ENCODE peak calls at places on chromosome 15, in nine cellular contexts. One of them, this sample, is unnamed.

GRCh38 chr15:38530113-38530512 is 34.5 kb downstream of the RASGRP1 start:
- DNase-seq in breast epithelium: no peak
- DNase-seq in foreskin keratinocyte: no peak
- DNase-seq in fibroblast of the aortic adventitia: peak
- DNase-seq in cardiac fibroblast: peak
- DNase-seq in fibroblast of pulmonary artery: no peak
- DNase-seq in IMR-90: no peak
- DNase-seq in heart right ventricle: no peak
- DNase-seq in Panc1: no peak
- DNase-seq in this sample: no peak

GRCh38 chr15:70762469-70763119 is 764 bp downstream of the UACA start:
- DNase-seq in IMR-90: peak
- DNase-seq in fibroblast of the aortic adventitia: peak
- DNase-seq in foreskin keratinocyte: no peak
- DNase-seq in heart right ventricle: peak
- DNase-seq in breast epithelium: peak
- DNase-seq in cardiac fibroblast: peak
- DNase-seq in fibroblast of pulmonary artery: peak
- DNase-seq in Panc1: no peak
- DNase-seq in this sample: peak

GRCh38 chr15:56587686-56588085 is 122.7 kb upstream of the MNS1 start:
- DNase-seq in heart right ventricle: no peak
- DNase-seq in breast epithelium: no peak
- DNase-seq in Panc1: no peak
- DNase-seq in foreskin keratinocyte: no peak
- DNase-seq in fibroblast of pulmonary artery: no peak
- DNase-seq in IMR-90: peak
- DNase-seq in fibroblast of the aortic adventitia: no peak
- DNase-seq in cardiac fibroblast: no peak
- DNase-seq in this sample: no peak

GRCh38 chr15:63971427-63971805 is 74.9 kb downstream of the DAPK2 start:
- DNase-seq in Panc1: no peak
- DNase-seq in cardiac fibroblast: no peak
- DNase-seq in foreskin keratinocyte: no peak
- DNase-seq in IMR-90: no peak
- DNase-seq in heart right ventricle: no peak
- DNase-seq in fibroblast of the aortic adventitia: no peak
- DNase-seq in breast epithelium: no peak
- DNase-seq in fibroblast of pulmonary artery: no peak
- DNase-seq in this sample: peak

GRCh38 chr15:58734859-58735258 is 14.6 kb downstream of the ADAM10 start:
- DNase-seq in breast epithelium: no peak
- DNase-seq in foreskin keratinocyte: no peak
- DNase-seq in fibroblast of pulmonary artery: no peak
- DNase-seq in IMR-90: no peak
- DNase-seq in cardiac fibroblast: no peak
- DNase-seq in heart right ventricle: no peak
- DNase-seq in fibroblast of the aortic adventitia: no peak
- DNase-seq in Panc1: no peak
- DNase-seq in this sample: no peak

GRCh38 chr15:55334997-55335396 is 16.0 kb downstream of the PIGB start:
- DNase-seq in cardiac fibroblast: peak
- DNase-seq in heart right ventricle: no peak
- DNase-seq in IMR-90: peak
- DNase-seq in fibroblast of pulmonary artery: peak
- DNase-seq in fibroblast of the aortic adventitia: peak
- DNase-seq in foreskin keratinocyte: peak
- DNase-seq in breast epithelium: no peak
- DNase-seq in Panc1: no peak
- DNase-seq in this sample: no peak

GRCh38 chr15:55108858-55109518 is 87.8 kb downstream of the RSL24D1 start:
- DNase-seq in breast epithelium: peak
- DNase-seq in heart right ventricle: peak
- DNase-seq in IMR-90: peak
- DNase-seq in fibroblast of pulmonary artery: peak
- DNase-seq in cardiac fibroblast: peak
- DNase-seq in fibroblast of the aortic adventitia: peak
- DNase-seq in Panc1: peak
- DNase-seq in foreskin keratinocyte: peak
- DNase-seq in this sample: peak

GRCh38 chr15:64597469-64597806 is 137.1 kb downstream of the ZNF609 start:
- DNase-seq in heart right ventricle: no peak
- DNase-seq in fibroblast of the aortic adventitia: no peak
- DNase-seq in Panc1: no peak
- DNase-seq in IMR-90: no peak
- DNase-seq in foreskin keratinocyte: no peak
- DNase-seq in cardiac fibroblast: no peak
- DNase-seq in breast epithelium: no peak
- DNase-seq in fibroblast of pulmonary artery: no peak
- DNase-seq in this sample: no peak

GRCh38 chr15:79243723-79244122 is 38.8 kb upstream of the ANKRD34C start:
- DNase-seq in fibroblast of the aortic adventitia: no peak
- DNase-seq in foreskin keratinocyte: no peak
- DNase-seq in breast epithelium: no peak
- DNase-seq in Panc1: no peak
- DNase-seq in IMR-90: no peak
- DNase-seq in fibroblast of pulmonary artery: peak
- DNase-seq in heart right ventricle: peak
- DNase-seq in cardiac fibroblast: peak
- DNase-seq in this sample: no peak

GRCh38 chr15:87408902-87409301 is 847.6 kb downstream of the NTRK3 start:
- DNase-seq in foreskin keratinocyte: no peak
- DNase-seq in breast epithelium: no peak
- DNase-seq in IMR-90: no peak
- DNase-seq in cardiac fibroblast: no peak
- DNase-seq in heart right ventricle: no peak
- DNase-seq in fibroblast of the aortic adventitia: no peak
- DNase-seq in fibroblast of pulmonary artery: no peak
- DNase-seq in Panc1: no peak
- DNase-seq in this sample: no peak

GRCh38 chr15:100919481-100920405 is 586 bp downstream of the LRRK1 start:
- DNase-seq in Panc1: no peak
- DNase-seq in IMR-90: peak
- DNase-seq in heart right ventricle: peak
- DNase-seq in foreskin keratinocyte: no peak
- DNase-seq in fibroblast of the aortic adventitia: no peak
- DNase-seq in breast epithelium: no peak
- DNase-seq in fibroblast of pulmonary artery: no peak
- DNase-seq in cardiac fibroblast: peak
- DNase-seq in this sample: no peak

GRCh38 chr15:26758079-26758478 is 14.8 kb downstream of the GABRB3 start:
- DNase-seq in heart right ventricle: no peak
- DNase-seq in Panc1: no peak
- DNase-seq in foreskin keratinocyte: no peak
- DNase-seq in IMR-90: no peak
- DNase-seq in fibroblast of pulmonary artery: no peak
- DNase-seq in cardiac fibroblast: no peak
- DNase-seq in breast epithelium: no peak
- DNase-seq in fibroblast of the aortic adventitia: no peak
- DNase-seq in this sample: no peak

GRCh38 chr15:81327526-81327925 is 3.6 kb upstream of the STARD5 start:
- DNase-seq in breast epithelium: no peak
- DNase-seq in IMR-90: peak
- DNase-seq in foreskin keratinocyte: no peak
- DNase-seq in cardiac fibroblast: peak
- DNase-seq in Panc1: no peak
- DNase-seq in fibroblast of pulmonary artery: peak
- DNase-seq in fibroblast of the aortic adventitia: peak
- DNase-seq in heart right ventricle: no peak
- DNase-seq in this sample: no peak

GRCh38 chr15:64942356-64942755 is 30.7 kb downstream of the ANKDD1A start:
- DNase-seq in IMR-90: no peak
- DNase-seq in heart right ventricle: no peak
- DNase-seq in cardiac fibroblast: no peak
- DNase-seq in fibroblast of the aortic adventitia: no peak
- DNase-seq in breast epithelium: no peak
- DNase-seq in fibroblast of pulmonary artery: no peak
- DNase-seq in Panc1: no peak
- DNase-seq in foreskin keratinocyte: no peak
- DNase-seq in this sample: no peak

GRCh38 chr15:66833372-66833771 is 131.3 kb downstream of the SMAD6 start:
- DNase-seq in fibroblast of the aortic adventitia: no peak
- DNase-seq in heart right ventricle: no peak
- DNase-seq in IMR-90: no peak
- DNase-seq in foreskin keratinocyte: no peak
- DNase-seq in fibroblast of pulmonary artery: no peak
- DNase-seq in Panc1: no peak
- DNase-seq in cardiac fibroblast: no peak
- DNase-seq in breast epithelium: no peak
- DNase-seq in this sample: no peak

GRCh38 chr15:101614761-101615160 is 37.4 kb downstream of the TM2D3 start:
- DNase-seq in IMR-90: no peak
- DNase-seq in heart right ventricle: no peak
- DNase-seq in Panc1: no peak
- DNase-seq in fibroblast of the aortic adventitia: no peak
- DNase-seq in cardiac fibroblast: no peak
- DNase-seq in foreskin keratinocyte: no peak
- DNase-seq in fibroblast of pulmonary artery: no peak
- DNase-seq in breast epithelium: no peak
- DNase-seq in this sample: no peak

GRCh38 chr15:35444557-35445204 is 101.3 kb downstream of the DPH6 start:
- DNase-seq in foreskin keratinocyte: no peak
- DNase-seq in fibroblast of the aortic adventitia: peak
- DNase-seq in fibroblast of pulmonary artery: peak
- DNase-seq in breast epithelium: no peak
- DNase-seq in IMR-90: peak
- DNase-seq in cardiac fibroblast: peak
- DNase-seq in Panc1: peak
- DNase-seq in heart right ventricle: no peak
- DNase-seq in this sample: no peak

GRCh38 chr15:85723960-85724945 is 70.5 kb downstream of the KLHL25 start:
- DNase-seq in cardiac fibroblast: no peak
- DNase-seq in heart right ventricle: no peak
- DNase-seq in breast epithelium: no peak
- DNase-seq in foreskin keratinocyte: no peak
- DNase-seq in fibroblast of pulmonary artery: no peak
- DNase-seq in IMR-90: no peak
- DNase-seq in fibroblast of the aortic adventitia: no peak
- DNase-seq in Panc1: no peak
- DNase-seq in this sample: no peak

GRCh38 chr15:63994073-63994600 is 52.1 kb downstream of the DAPK2 start:
- DNase-seq in Panc1: no peak
- DNase-seq in heart right ventricle: no peak
- DNase-seq in breast epithelium: no peak
- DNase-seq in fibroblast of the aortic adventitia: no peak
- DNase-seq in fibroblast of pulmonary artery: no peak
- DNase-seq in foreskin keratinocyte: no peak
- DNase-seq in IMR-90: no peak
- DNase-seq in cardiac fibroblast: peak
- DNase-seq in this sample: no peak

GRCh38 chr15:66940368-66940767 is 125.0 kb upstream of the SMAD3 start:
- DNase-seq in heart right ventricle: no peak
- DNase-seq in fibroblast of the aortic adventitia: no peak
- DNase-seq in IMR-90: peak
- DNase-seq in fibroblast of pulmonary artery: no peak
- DNase-seq in Panc1: no peak
- DNase-seq in cardiac fibroblast: peak
- DNase-seq in breast epithelium: no peak
- DNase-seq in foreskin keratinocyte: peak
- DNase-seq in this sample: no peak

GRCh38 chr15:69035918-69036258 is 21.4 kb downstream of the NOX5 start:
- DNase-seq in cardiac fibroblast: no peak
- DNase-seq in fibroblast of the aortic adventitia: no peak
- DNase-seq in breast epithelium: no peak
- DNase-seq in Panc1: no peak
- DNase-seq in heart right ventricle: no peak
- DNase-seq in fibroblast of pulmonary artery: no peak
- DNase-seq in IMR-90: no peak
- DNase-seq in foreskin keratinocyte: no peak
- DNase-seq in this sample: no peak
- TF ChIP-seq CTCF in cardiac fibroblast: no peak
- TF ChIP-seq CTCF in fibroblast of the aortic adventitia: no peak
- TF ChIP-seq CTCF in breast epithelium: no peak
- TF ChIP-seq CTCF in Panc1: no peak
- TF ChIP-seq CTCF in heart right ventricle: no peak
- TF ChIP-seq CTCF in fibroblast of pulmonary artery: no peak
- TF ChIP-seq CTCF in IMR-90: no peak
- TF ChIP-seq CTCF in foreskin keratinocyte: no peak
- TF ChIP-seq CTCF in this sample: no peak

GRCh38 chr15:77871838-77872371 is 205.6 kb downstream of the TBC1D2B start:
- DNase-seq in foreskin keratinocyte: no peak
- DNase-seq in heart right ventricle: no peak
- DNase-seq in fibroblast of the aortic adventitia: no peak
- DNase-seq in breast epithelium: no peak
- DNase-seq in cardiac fibroblast: no peak
- DNase-seq in IMR-90: no peak
- DNase-seq in Panc1: no peak
- DNase-seq in fibroblast of pulmonary artery: no peak
- DNase-seq in this sample: peak
- TF ChIP-seq CTCF in foreskin keratinocyte: no peak
- TF ChIP-seq CTCF in heart right ventricle: no peak
- TF ChIP-seq CTCF in fibroblast of the aortic adventitia: no peak
- TF ChIP-seq CTCF in breast epithelium: no peak
- TF ChIP-seq CTCF in cardiac fibroblast: peak
- TF ChIP-seq CTCF in IMR-90: no peak
- TF ChIP-seq CTCF in Panc1: peak
- TF ChIP-seq CTCF in fibroblast of pulmonary artery: no peak
- TF ChIP-seq CTCF in this sample: no peak

GRCh38 chr15:89893696-89894450 is at the start of gene AP3S2:
- DNase-seq in fibroblast of pulmonary artery: peak
- DNase-seq in foreskin keratinocyte: peak
- DNase-seq in heart right ventricle: peak
- DNase-seq in IMR-90: peak
- DNase-seq in cardiac fibroblast: peak
- DNase-seq in breast epithelium: peak
- DNase-seq in Panc1: peak
- DNase-seq in fibroblast of the aortic adventitia: peak
- DNase-seq in this sample: peak
- TF ChIP-seq CTCF in fibroblast of pulmonary artery: no peak
- TF ChIP-seq CTCF in foreskin keratinocyte: no peak
- TF ChIP-seq CTCF in heart right ventricle: no peak
- TF ChIP-seq CTCF in IMR-90: no peak
- TF ChIP-seq CTCF in cardiac fibroblast: no peak
- TF ChIP-seq CTCF in breast epithelium: no peak
- TF ChIP-seq CTCF in Panc1: no peak
- TF ChIP-seq CTCF in fibroblast of the aortic adventitia: no peak
- TF ChIP-seq CTCF in this sample: no peak

GRCh38 chr15:40151499-40151898 is 9.4 kb upstream of the BUB1B start:
- DNase-seq in heart right ventricle: no peak
- DNase-seq in IMR-90: no peak
- DNase-seq in breast epithelium: no peak
- DNase-seq in fibroblast of pulmonary artery: no peak
- DNase-seq in cardiac fibroblast: no peak
- DNase-seq in fibroblast of the aortic adventitia: no peak
- DNase-seq in foreskin keratinocyte: no peak
- DNase-seq in Panc1: no peak
- DNase-seq in this sample: no peak
- TF ChIP-seq CTCF in heart right ventricle: no peak
- TF ChIP-seq CTCF in IMR-90: no peak
- TF ChIP-seq CTCF in breast epithelium: no peak
- TF ChIP-seq CTCF in fibroblast of pulmonary artery: no peak
- TF ChIP-seq CTCF in cardiac fibroblast: no peak
- TF ChIP-seq CTCF in fibroblast of the aortic adventitia: no peak
- TF ChIP-seq CTCF in foreskin keratinocyte: no peak
- TF ChIP-seq CTCF in Panc1: no peak
- TF ChIP-seq CTCF in this sample: no peak

This sample was measured in kidney.